ENCODE peak calls at places on chromosomes 13 and 19, in eight cellular contexts. I is OCI-LY7; L is IMR-90; B is skeletal muscle cell; T is bronchial epithelial cell; Y is foreskin fibroblast; Z is CD4-positive, CD25-positive, alpha-beta regulatory T cell; F is heart right ventricle. N is an unnamed sample.

GRCh38 chr13:28805193-28805819 is 14.8 kb upstream of the MTUS2 start:
- DNase-seq in I (peak), L (no peak), B (no peak), T (no peak), Y (no peak), Z (peak), F (peak), N (no peak)

GRCh38 chr19:11942843-11943108 is 17.9 kb downstream of the ZNF700 start:
- DNase-seq in I (peak), L (no peak), B (no peak), T (no peak), Y (no peak), Z (no peak), F (no peak), N (no peak)

GRCh38 chr13:24050796-24051715 is 109.5 kb upstream of the SPATA13 start:
- DNase-seq in I (no peak), L (no peak), B (no peak), T (peak), Y (no peak), Z (no peak), F (no peak), N (no peak)

GRCh38 chr13:40611004-40611403 is 55.4 kb downstream of the FOXO1 start:
- DNase-seq in I (no peak), L (no peak), B (no peak), T (no peak), Y (no peak), Z (no peak), F (no peak), N (no peak)

GRCh38 chr19:20472854-20473253 is 92.7 kb downstream of the ZNF737 start:
- DNase-seq in I (no peak), L (no peak), B (no peak), T (no peak), Y (no peak), Z (no peak), F (no peak), N (no peak)

GRCh38 chr13:94433055-94433947 is 46.2 kb downstream of the DCT start:
- DNase-seq in I (no peak), L (no peak), B (no peak), T (peak), Y (no peak), Z (peak), F (peak), N (no peak)

GRCh38 chr19:19205416-19206410 is 2.5 kb upstream of the NR2C2AP start:
- DNase-seq in I (no peak), L (no peak), B (no peak), T (no peak), Y (no peak), Z (no peak), F (no peak), N (no peak)

GRCh38 chr13:32642858-32643257 is 56.6 kb downstream of the PDS5B start:
- DNase-seq in I (no peak), L (no peak), B (no peak), T (peak), Y (no peak), Z (no peak), F (no peak), N (no peak)

GRCh38 chr19:7902796-7903243 is 857 bp upstream of the MAP2K7 start:
- DNase-seq in I (no peak), L (no peak), B (no peak), T (peak), Y (no peak), Z (no peak), F (no peak), N (no peak)

GRCh38 chr13:99968521-99969367 is 2.8 kb downstream of the ZIC5 start:
- DNase-seq in I (no peak), L (no peak), B (no peak), T (no peak), Y (no peak), Z (no peak), F (no peak), N (no peak)
- H3K4me3 ChIP-seq in I (no peak), L (no peak), B (no peak), T (no peak), Y (no peak), Z (no peak), F (no peak), N (no peak)

DNA sequence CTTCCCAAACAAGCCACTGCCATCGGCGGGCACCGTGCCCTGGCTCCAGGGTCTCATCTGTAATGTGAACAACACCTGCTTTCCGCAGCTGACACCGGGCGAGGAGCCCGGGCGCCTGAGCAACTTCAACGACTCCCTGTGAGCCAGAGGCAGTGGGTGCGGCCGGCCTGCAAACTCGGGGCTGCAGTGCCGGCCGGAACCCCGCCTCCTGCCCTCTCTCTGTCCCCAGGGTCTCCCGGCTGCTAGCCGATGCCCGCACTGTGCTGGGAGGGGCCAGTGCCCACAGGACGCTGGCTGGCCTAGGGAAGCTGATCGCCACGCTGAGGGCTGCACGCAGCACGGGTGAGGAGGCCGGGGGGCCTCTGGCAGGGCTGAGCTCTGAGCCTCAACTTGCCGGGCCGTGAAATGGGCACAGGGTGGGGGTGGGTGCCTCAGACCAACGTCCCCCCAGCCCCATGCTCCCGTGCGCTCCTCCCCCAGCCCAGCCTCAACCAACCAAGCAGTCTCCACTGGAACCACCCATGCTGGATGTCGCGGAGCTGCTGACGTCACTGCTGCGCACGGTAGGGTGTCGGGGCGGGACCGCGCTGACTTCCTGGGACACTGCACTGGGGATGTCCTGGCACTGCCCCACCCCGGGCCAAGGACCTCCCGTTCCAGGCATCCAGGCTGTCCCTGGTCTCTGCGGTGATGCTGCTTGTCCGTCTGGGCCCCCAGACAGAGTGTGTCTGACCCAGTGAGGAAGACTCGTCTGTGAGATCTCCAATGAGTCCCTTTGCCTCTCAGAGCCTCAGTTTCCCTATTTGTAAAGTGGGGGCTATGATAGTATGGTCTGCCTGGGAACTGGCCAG is 2.2 kb downstream of the ABCA7 start:
- DNase-seq in I (no peak), L (no peak), B (no peak), T (no peak), Y (no peak), Z (no peak), F (no peak), N (no peak)
- H3K4me3 ChIP-seq in I (no peak), L (no peak), B (no peak), T (no peak), Y (no peak), Z (no peak), F (no peak), N (no peak)

DNA sequence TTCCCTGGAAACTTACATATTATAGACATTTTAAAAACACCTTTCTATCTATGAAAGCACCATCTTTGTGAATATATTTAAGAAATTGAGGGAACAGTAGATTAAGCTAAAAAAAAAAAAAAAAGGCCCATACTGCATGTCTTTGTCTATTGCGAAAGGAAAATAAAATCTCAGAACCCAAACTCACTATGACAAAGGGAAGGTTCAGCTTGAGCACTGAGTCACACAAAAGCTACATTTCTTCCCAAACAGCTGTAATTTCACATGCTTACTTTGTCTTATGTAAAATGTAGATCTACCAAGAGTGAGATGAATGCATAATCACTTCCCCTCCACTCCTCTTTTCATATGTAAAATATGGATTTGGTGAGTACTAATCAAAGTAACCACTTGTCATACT is 640.0 kb upstream of the KLF12 start:
- DNase-seq in I (no peak), L (peak), B (peak), T (peak), Y (peak), Z (no peak), F (no peak), N (no peak)
- H3K4me3 ChIP-seq in I (no peak), L (no peak), B (no peak), T (no peak), Y (no peak), Z (no peak), F (no peak), N (no peak)

DNA sequence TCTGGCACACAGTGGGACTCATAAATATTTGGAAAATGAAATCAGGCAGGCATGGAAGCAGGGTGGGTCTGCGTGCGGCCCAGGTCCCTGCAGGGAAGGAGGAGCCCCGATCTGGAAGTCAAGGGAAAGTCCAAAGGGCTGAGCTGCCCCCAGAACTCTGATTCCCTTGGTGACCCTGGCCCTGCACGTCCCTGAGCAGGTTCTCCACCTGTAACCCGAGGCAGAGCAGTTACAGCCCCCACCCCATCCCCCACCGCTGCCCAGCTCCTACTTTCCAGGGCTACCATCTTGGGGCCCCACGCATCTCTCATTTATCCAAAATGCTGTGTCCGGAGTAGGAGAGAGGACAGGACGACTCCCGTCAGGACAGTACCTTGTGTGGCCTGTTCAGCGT is 2.1 kb downstream of the PLEKHF1 start:
- DNase-seq in I (no peak), L (no peak), B (no peak), T (no peak), Y (no peak), Z (no peak), F (no peak), N (no peak)
- H3K4me3 ChIP-seq in I (no peak), L (no peak), B (no peak), T (no peak), Y (peak), Z (peak), F (no peak), N (peak)

GRCh38 chr13:39575641-39576238 is 27.3 kb downstream of the LHFPL6 start:
- DNase-seq in I (peak), L (no peak), B (peak), T (no peak), Y (no peak), Z (no peak), F (no peak), N (no peak)
- H3K4me3 ChIP-seq in I (peak), L (no peak), B (no peak), T (no peak), Y (no peak), Z (no peak), F (no peak), N (no peak)

GRCh38 chr19:6476155-6476895 is 5.3 kb downstream of the DENND1C start:
- DNase-seq in I (peak), L (peak), B (no peak), T (peak), Y (peak), Z (peak), F (peak), N (peak)
- H3K4me3 ChIP-seq in I (no peak), L (peak), B (peak), T (peak), Y (no peak), Z (no peak), F (no peak), N (no peak)

GRCh38 chr19:41189425-41190065 is 3.5 kb upstream of the CYP2S1 start:
- DNase-seq in I (no peak), L (no peak), B (no peak), T (no peak), Y (no peak), Z (no peak), F (no peak), N (no peak)

GRCh38 chr19:41195675-41196497 is 2.9 kb downstream of the CYP2S1 start:
- DNase-seq in I (no peak), L (peak), B (no peak), T (peak), Y (peak), Z (no peak), F (no peak), N (no peak)

GRCh38 chr19:41194157-41194552 is 1.1 kb downstream of the CYP2S1 start:
- DNase-seq in I (no peak), L (no peak), B (no peak), T (no peak), Y (no peak), Z (no peak), F (no peak), N (peak)

GRCh38 chr19:41193420-41194156 is 569 bp downstream of the CYP2S1 start:
- DNase-seq in I (no peak), L (no peak), B (no peak), T (no peak), Y (no peak), Z (no peak), F (no peak), N (no peak)

DNA sequence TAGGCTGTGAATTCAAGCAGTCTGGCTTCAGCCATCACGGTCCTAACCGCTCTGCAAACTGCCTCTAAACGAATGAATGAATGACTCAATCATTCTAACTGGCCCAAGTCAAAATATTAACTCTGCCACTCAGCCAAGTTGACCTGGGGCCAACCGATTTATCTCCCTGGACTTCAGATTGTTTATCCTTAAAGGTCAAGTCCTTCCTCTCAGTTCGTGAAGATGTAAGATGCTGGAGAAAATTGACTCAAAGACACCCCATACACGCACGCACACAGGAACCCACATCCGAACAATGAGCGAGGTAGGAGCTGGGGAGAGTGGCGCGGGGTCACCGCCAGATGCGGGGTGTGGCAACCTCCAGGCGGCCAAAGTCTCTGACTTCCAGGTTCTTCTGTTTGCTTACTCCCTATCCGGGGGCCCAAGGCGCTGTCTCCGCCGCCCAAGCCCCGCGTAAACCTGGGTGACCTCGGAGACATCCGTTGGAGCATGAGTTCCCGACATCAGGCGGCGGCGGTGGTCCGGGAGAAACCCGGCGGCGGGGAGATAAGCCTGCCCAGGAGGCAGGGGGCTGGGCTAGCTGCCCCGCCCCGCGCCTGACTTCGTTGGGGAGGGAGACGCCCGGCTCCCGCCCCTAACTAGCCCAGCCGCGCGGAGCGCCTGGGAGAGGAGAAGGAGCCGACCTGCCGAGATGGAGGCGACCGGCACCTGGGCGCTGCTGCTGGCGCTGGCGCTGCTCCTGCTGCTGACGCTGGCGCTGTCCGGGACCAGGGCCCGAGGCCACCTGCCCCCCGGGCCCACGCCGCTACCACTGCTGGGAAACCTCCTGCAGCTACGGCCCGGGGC is at the start of gene CYP2S1:
- DNase-seq in I (no peak), L (peak), B (no peak), T (no peak), Y (no peak), Z (peak), F (no peak), N (no peak)
- H3K4me3 ChIP-seq in I (no peak), L (peak), B (peak), T (peak), Y (peak), Z (no peak), F (no peak), N (no peak)

GRCh38 chr19:21940684-21941083 is 70.1 kb downstream of the ZNF208 start:
- DNase-seq in I (no peak), L (no peak), B (no peak), T (no peak), Y (no peak), Z (no peak), F (no peak), N (no peak)
- H3K4me3 ChIP-seq in I (no peak), L (no peak), B (no peak), T (no peak), Y (no peak), Z (no peak), F (no peak), N (no peak)

N was measured in Jurkat, Clone E6-1.